ENCODE peak calls at places on chromosomes 6 and 20, in seven cellular contexts. Z is IMR-90, R is mesendoderm, O is H1, A is mesenchymal stem cell, D is trophoblast cell, V is H9. H is an unnamed sample.

GRCh38 chr6:71468841-71469750 is 180.5 kb downstream of the OGFRL1 start:
- DNase-seq in D (peak; percentile 64), A (peak; percentile 86), V (no peak), O (no peak), Z (peak; percentile 95), R (no peak), H (no peak)

GRCh38 chr6:161249327-161249726 is 24.5 kb downstream of the AGPAT4 start:
- DNase-seq in O (no peak), Z (no peak), A (no peak), V (no peak), D (no peak), R (no peak), H (no peak)

GRCh38 chr6:138682722-138683521 is 90.6 kb upstream of the CCDC28A start:
- DNase-seq in D (no peak), R (no peak), Z (peak; percentile 86), A (peak; percentile 84), O (no peak), V (no peak), H (no peak)

GRCh38 chr20:45629496-45630100 is at the start of gene WFDC10A:
- DNase-seq in V (peak; percentile 84), R (peak; percentile 93), O (peak; percentile 33), D (peak; percentile 64), A (peak; percentile 53), Z (peak; percentile 49), H (peak; percentile 21)

GRCh38 chr6:169981568-169981967 is 230.1 kb downstream of the ERMARD start:
- DNase-seq in A (no peak), D (no peak), Z (no peak), O (no peak), V (no peak), R (no peak), H (no peak)

GRCh38 chr6:29974901-29975560 is 32.7 kb downstream of the HLA-A start:
- DNase-seq in R (peak; percentile 58), O (no peak), A (no peak), D (no peak), V (peak; percentile 45), Z (no peak), H (no peak)

GRCh38 chr6:64890609-64891008 is 816.4 kb downstream of the EYS start:
- DNase-seq in O (no peak), A (no peak), V (no peak), R (no peak), D (no peak), Z (peak; percentile 47), H (no peak)

GRCh38 chr6:52620906-52621190 is 44.0 kb upstream of the TRAM2 start:
- DNase-seq in A (no peak), O (no peak), V (no peak), D (no peak), Z (no peak), R (no peak), H (no peak)

GRCh38 chr6:146315321-146316254 is 228.0 kb upstream of the RAB32 start:
- DNase-seq in A (no peak), V (no peak), O (no peak), D (no peak), R (no peak), Z (no peak), H (no peak)

GRCh38 chr6:34745277-34746103 is 11.8 kb upstream of the SNRPC start:
- DNase-seq in A (peak; percentile 30), O (no peak), V (no peak), Z (peak; percentile 72), R (no peak), D (peak; percentile 91), H (no peak)

GRCh38 chr20:61044499-61044898 is 207.6 kb upstream of the CDH4 start:
- DNase-seq in D (no peak), Z (no peak), V (peak; percentile 43), R (peak; percentile 58), O (no peak), A (no peak), H (no peak)

GRCh38 chr20:17939622-17940446 is 28.8 kb downstream of the SNX5 start:
- DNase-seq in V (peak; percentile 54), D (peak; percentile 38), O (no peak), A (no peak), R (no peak), Z (no peak), H (no peak)

GRCh38 chr20:53623454-53624206 is 30.0 kb upstream of the ZNF217 start:
- DNase-seq in V (peak; percentile 64), Z (peak; percentile 77), A (peak; percentile 84), O (peak; percentile 29), D (peak; percentile 75), R (peak; percentile 87), H (peak; percentile 26)

GRCh38 chr6:27176096-27176495 is 71.4 kb upstream of the PRSS16 start:
- DNase-seq in R (no peak), O (no peak), V (no peak), A (peak; percentile 74), D (peak; percentile 81), Z (peak; percentile 67), H (no peak)

GRCh38 chr20:36506253-36506652 is 35.1 kb upstream of the MYL9 start:
- DNase-seq in A (no peak), R (peak; percentile 54), V (no peak), O (no peak), Z (no peak), D (no peak), H (no peak)

GRCh38 chr20:43959920-43960227 is 45.2 kb downstream of the TOX2 start:
- DNase-seq in Z (no peak), R (no peak), A (peak; percentile 36), D (no peak), O (no peak), V (no peak), H (no peak)

GRCh38 chr6:126063512-126064146 is 77.3 kb downstream of the TRMT11 start:
- DNase-seq in R (peak; percentile 75), O (peak; percentile 1), V (no peak), A (peak; percentile 76), D (no peak), Z (peak; percentile 88), H (no peak)

GRCh38 chr6:28212510-28213212 is 12.4 kb upstream of the ZSCAN9 start:
- DNase-seq in Z (peak; percentile 90), O (peak; percentile 77), R (peak; percentile 90), V (peak; percentile 84), D (peak; percentile 67), A (peak; percentile 86), H (peak; percentile 70)

GRCh38 chr6:118597636-118598035 is 49.5 kb downstream of the PLN start:
- DNase-seq in V (no peak), D (no peak), A (no peak), R (peak; percentile 25), O (no peak), Z (no peak), H (no peak)

GRCh38 chr20:59825944-59826759 is 107.3 kb downstream of the SYCP2 start:
- DNase-seq in D (no peak), R (no peak), A (no peak), V (peak; percentile 19), Z (no peak), O (no peak), H (no peak)

GRCh38 chr6:150887978-150888563 is 22.6 kb downstream of the MTHFD1L start:
- DNase-seq in O (no peak), D (no peak), Z (no peak), A (no peak), R (no peak), V (no peak), H (no peak)

GRCh38 chr20:8364734-8365078 is 232.6 kb downstream of the PLCB1 start:
- DNase-seq in R (no peak), O (no peak), Z (no peak), D (no peak), V (no peak), A (no peak), H (no peak)

GRCh38 chr6:133380047-133380446 is 138.9 kb downstream of the EYA4 start:
- DNase-seq in O (no peak), V (no peak), Z (no peak), A (no peak), R (no peak), D (no peak), H (no peak)
- H3K23ac ChIP-seq in O (no peak overlapping the region), V (no peak overlapping the region), Z (no peak overlapping the region), A (no peak overlapping the region), R (no peak overlapping the region), D (no peak overlapping the region), H (no peak overlapping the region)

GRCh38 chr6:141848029-141848890 is 284.5 kb upstream of the GJE1 start:
- DNase-seq in Z (peak; percentile 1), O (no peak), R (no peak), A (no peak), D (no peak), V (no peak), H (no peak)
- H3K23ac ChIP-seq in Z (no peak overlapping the region), O (no peak overlapping the region), R (no peak overlapping the region), A (no peak overlapping the region), D (peak overlapping the region; percentile 52), V (no peak overlapping the region), H (no peak overlapping the region)

GRCh38 chr6:6199678-6200077 is 120.8 kb downstream of the F13A1 start:
- DNase-seq in R (no peak), A (no peak), O (no peak), D (no peak), V (no peak), Z (no peak), H (no peak)
- H3K23ac ChIP-seq in R (no peak overlapping the region), A (no peak overlapping the region), O (no peak overlapping the region), D (no peak overlapping the region), V (no peak overlapping the region), Z (no peak overlapping the region), H (no peak overlapping the region)

DNA sequence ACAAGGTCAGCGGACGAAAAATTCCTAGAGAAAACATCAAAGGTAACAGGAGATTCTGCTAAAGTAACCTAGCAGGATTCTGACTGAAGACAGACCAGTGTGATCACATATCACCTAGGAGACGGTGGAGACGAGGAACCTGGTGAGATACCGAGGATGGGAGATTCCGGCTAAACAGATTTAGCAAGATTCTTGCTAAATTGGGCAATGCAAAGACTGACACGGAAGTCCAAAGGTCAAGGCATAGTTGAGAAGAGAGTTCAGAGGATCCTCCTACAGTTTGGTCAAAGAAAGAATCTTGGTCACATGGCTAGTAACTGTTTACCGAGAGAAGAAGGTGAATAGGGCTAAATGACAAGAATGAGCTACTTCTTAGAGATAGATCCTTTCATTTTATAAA is 61.1 kb downstream of the TMEM170B start:
- DNase-seq in O (no peak), D (peak; percentile 99), Z (no peak), V (no peak), A (no peak), R (peak; percentile 72), H (no peak)
- H3K23ac ChIP-seq in O (no peak overlapping the region), D (no peak overlapping the region), Z (no peak overlapping the region), V (no peak overlapping the region), A (no peak overlapping the region), R (no peak overlapping the region), H (no peak overlapping the region)

H was measured in neuronal stem cell.